ENCODE peak calls at places on chromosomes 6 and 20, in nine cellular contexts. I, L, S, B, G, Z, A, N and Y are unnamed samples.

GRCh38 chr6:139124887-139125672 is 9.8 kb upstream of the HECA start:
- DNase-seq in I (peak; percentile 90), L (peak; percentile 85), S (peak; percentile 32), B (peak; percentile 79), G (peak; percentile 57), Z (peak; percentile 90), A (peak; percentile 23), N (no peak), Y (peak; percentile 53)

GRCh38 chr6:54860739-54861138 is 14.2 kb downstream of the FAM83B start:
- DNase-seq in I (no peak), L (peak; percentile 6), S (no peak), B (peak; percentile 52), G (peak; percentile 67), Z (no peak), A (no peak), N (no peak), Y (peak; percentile 41)

GRCh38 chr6:79011940-79012339 is 66.1 kb downstream of the PHIP start:
- DNase-seq in I (no peak), L (no peak), S (no peak), B (no peak), G (no peak), Z (no peak), A (no peak), N (no peak), Y (no peak)

GRCh38 chr6:37539706-37540352 is 40.1 kb upstream of the CCDC167 start:
- DNase-seq in I (no peak), L (no peak), S (no peak), B (no peak), G (no peak), Z (no peak), A (no peak), N (no peak), Y (no peak)

GRCh38 chr20:44187763-44188709 is 1.0 kb upstream of the JPH2 start:
- DNase-seq in I (no peak), L (no peak), S (no peak), B (no peak), G (no peak), Z (peak; percentile 29), A (no peak), N (no peak), Y (no peak)

GRCh38 chr6:109117346-109118035 is 22.2 kb downstream of the CEP57L1 start:
- DNase-seq in I (no peak), L (no peak), S (no peak), B (peak; percentile 36), G (no peak), Z (peak; percentile 43), A (no peak), N (no peak), Y (no peak)

GRCh38 chr6:156901309-156902019 is 124.3 kb downstream of the ARID1B start:
- DNase-seq in I (no peak), L (no peak), S (no peak), B (no peak), G (no peak), Z (no peak), A (no peak), N (no peak), Y (no peak)

GRCh38 chr6:119204744-119205143 is 126.3 kb upstream of the FAM184A start:
- DNase-seq in I (no peak), L (no peak), S (no peak), B (no peak), G (no peak), Z (no peak), A (no peak), N (no peak), Y (no peak)

GRCh38 chr6:155645328-155645727 is 189.7 kb upstream of the NOX3 start:
- DNase-seq in I (no peak), L (peak; percentile 4), S (no peak), B (peak; percentile 0), G (no peak), Z (no peak), A (no peak), N (no peak), Y (no peak)

GRCh38 chr6:26184492-26184891 is 97.3 kb downstream of the HFE start:
- DNase-seq in I (no peak), L (no peak), S (no peak), B (no peak), G (no peak), Z (peak; percentile 33), A (no peak), N (no peak), Y (no peak)

GRCh38 chr6:26185004-26185403 is 97.8 kb downstream of the HFE start:
- DNase-seq in I (no peak), L (no peak), S (no peak), B (no peak), G (no peak), Z (no peak), A (no peak), N (no peak), Y (no peak)

GRCh38 chr6:26183581-26184408 is 96.6 kb downstream of the HFE start:
- DNase-seq in I (peak; percentile 89), L (peak; percentile 93), S (peak; percentile 70), B (peak; percentile 85), G (peak; percentile 85), Z (peak; percentile 82), A (no peak), N (no peak), Y (peak; percentile 53)

GRCh38 chr6:26185802-26186201 is 98.6 kb downstream of the HFE start:
- DNase-seq in I (no peak), L (no peak), S (no peak), B (no peak), G (no peak), Z (no peak), A (no peak), N (no peak), Y (no peak)

DNA sequence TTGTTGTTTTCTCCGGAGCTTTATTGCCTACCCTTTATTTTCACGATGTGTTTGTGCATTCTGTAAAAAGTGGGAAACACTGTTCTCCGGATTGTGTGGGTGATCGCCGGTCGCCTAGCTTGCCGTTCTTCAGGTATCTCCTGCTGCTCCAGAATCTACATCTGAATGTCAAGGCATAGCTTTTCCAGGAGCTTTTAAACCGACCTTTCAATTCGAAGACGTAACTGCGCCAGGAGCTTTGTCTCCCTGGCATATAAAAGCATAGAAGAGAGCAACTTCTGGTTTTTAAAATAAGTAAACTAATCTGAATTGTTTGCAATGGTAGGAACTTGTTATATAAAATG is 96.0 kb downstream of the HFE start:
- DNase-seq in I (no peak), L (no peak), S (no peak), B (no peak), G (no peak), Z (no peak), A (no peak), N (no peak), Y (no peak)
- H3K4me3 ChIP-seq in I (peak overlapping the region; percentile 31), L (no peak overlapping the region), S (peak overlapping the region; percentile 46), B (peak overlapping the region; percentile 56), G (peak overlapping the region; percentile 39), Z (no peak overlapping the region), A (peak overlapping the region; percentile 26), N (peak overlapping the region; percentile 74), Y (peak overlapping the region; percentile 48)

DNA sequence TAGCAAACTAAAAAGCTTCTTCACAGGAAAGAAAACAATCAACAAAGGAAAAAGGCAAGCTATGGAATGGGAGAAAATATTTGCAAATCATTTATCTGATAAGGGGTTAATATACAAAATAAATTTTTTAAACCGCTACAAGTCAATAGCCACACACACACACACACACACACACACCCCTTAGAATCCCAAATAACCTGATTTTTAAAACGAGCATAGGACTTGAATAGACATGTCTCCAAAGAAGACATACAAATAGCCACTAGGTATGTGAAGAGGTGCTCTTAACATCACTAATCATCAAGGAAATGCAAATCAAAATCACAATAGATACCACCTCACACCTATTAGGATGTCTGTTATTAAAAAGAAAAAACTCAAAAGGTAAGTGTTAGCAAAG is 187.7 kb downstream of the TRIM27 start:
- DNase-seq in I (no peak), L (no peak), S (no peak), B (no peak), G (no peak), Z (no peak), A (no peak), N (no peak), Y (no peak)
- H3K4me3 ChIP-seq in I (no peak overlapping the region), L (no peak overlapping the region), S (no peak overlapping the region), B (no peak overlapping the region), G (no peak overlapping the region), Z (no peak overlapping the region), A (no peak overlapping the region), N (no peak overlapping the region), Y (no peak overlapping the region)

DNA sequence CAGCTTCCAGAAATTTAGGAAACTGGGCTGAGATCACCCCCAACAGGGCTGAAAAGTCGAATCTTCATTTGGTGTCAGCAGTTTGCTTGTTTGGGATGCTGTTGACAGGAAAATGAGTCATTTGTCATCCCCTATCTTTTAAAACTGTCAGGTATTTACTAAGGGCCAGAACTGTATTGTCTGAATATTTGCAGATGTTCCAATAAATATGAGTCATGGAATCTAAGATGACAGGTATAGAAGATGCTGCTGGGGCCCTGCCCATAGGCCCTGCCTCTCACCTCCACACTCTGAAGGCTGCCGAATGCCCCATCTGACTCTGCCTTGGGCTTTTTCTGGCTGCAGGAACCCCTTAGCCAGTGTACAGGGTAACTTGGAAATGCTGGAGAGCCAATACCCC is 3.9 kb downstream of the ETV7 start:
- DNase-seq in I (no peak), L (no peak), S (no peak), B (no peak), G (no peak), Z (no peak), A (no peak), N (no peak), Y (no peak)
- H3K4me3 ChIP-seq in I (no peak overlapping the region), L (no peak overlapping the region), S (no peak overlapping the region), B (no peak overlapping the region), G (no peak overlapping the region), Z (peak overlapping the region; percentile 26), A (no peak overlapping the region), N (no peak overlapping the region), Y (no peak overlapping the region)

GRCh38 chr20:53658327-53658726 is 64.7 kb upstream of the ZNF217 start:
- DNase-seq in I (no peak), L (no peak), S (no peak), B (no peak), G (no peak), Z (no peak), A (no peak), N (no peak), Y (no peak)

GRCh38 chr20:53657732-53658131 is 64.1 kb upstream of the ZNF217 start:
- DNase-seq in I (no peak), L (no peak), S (no peak), B (no peak), G (no peak), Z (no peak), A (peak; percentile 22), N (no peak), Y (no peak)

GRCh38 chr20:53657289-53657678 is 63.6 kb upstream of the ZNF217 start:
- DNase-seq in I (no peak), L (no peak), S (no peak), B (peak; percentile 24), G (no peak), Z (peak; percentile 59), A (no peak), N (no peak), Y (no peak)

GRCh38 chr20:53655909-53656652 is 62.4 kb upstream of the ZNF217 start:
- DNase-seq in I (no peak), L (peak; percentile 35), S (no peak), B (peak; percentile 44), G (no peak), Z (peak; percentile 74), A (no peak), N (no peak), Y (no peak)

GRCh38 chr20:53656653-53657288 is 63.1 kb upstream of the ZNF217 start:
- DNase-seq in I (no peak), L (peak; percentile 71), S (no peak), B (peak; percentile 90), G (peak; percentile 33), Z (peak; percentile 36), A (no peak), N (no peak), Y (peak; percentile 53)
- H3K4me3 ChIP-seq in I (no peak overlapping the region), L (no peak overlapping the region), S (no peak overlapping the region), B (no peak overlapping the region), G (no peak overlapping the region), Z (peak overlapping the region; percentile 24), A (no peak overlapping the region), N (no peak overlapping the region), Y (no peak overlapping the region)